ENCODE peak calls at places on chromosomes 16 and 17, in four cellular contexts. J is HepG2, F is A549, R is K562. M is an unnamed sample.

GRCh38 chr17:7841622-7842379 is 7.8 kb downstream of the KDM6B start:
- DNase-seq in F (peak), R (peak), J (peak), M (no peak)

GRCh38 chr16:57388359-57389086 is 16.0 kb upstream of the CCL17 start:
- DNase-seq in J (no peak), F (no peak), R (no peak), M (peak)

GRCh38 chr17:26792486-26792885 is 501.4 kb upstream of the WSB1 start:
- DNase-seq in F (no peak), R (no peak), J (no peak), M (peak)

GRCh38 chr17:42165751-42166150 is 11.0 kb upstream of the RAB5C start:
- DNase-seq in J (no peak), F (no peak), R (no peak), M (no peak)

GRCh38 chr17:56478836-56479447 is 114.6 kb upstream of the NOG start:
- DNase-seq in F (peak), R (peak), J (peak), M (no peak)

GRCh38 chr17:8674344-8675305 is 44.1 kb upstream of the MYH10 start:
- DNase-seq in J (no peak), R (no peak), F (no peak), M (no peak)

GRCh38 chr17:1181769-1182137 is 2.0 kb upstream of the ABR start:
- DNase-seq in R (no peak), F (no peak), J (no peak), M (no peak)

GRCh38 chr17:78748730-78749317 is 33.2 kb downstream of the CYTH1 start:
- DNase-seq in R (peak), F (no peak), J (peak), M (peak)

GRCh38 chr17:33234930-33235685 is 58.0 kb downstream of the ASIC2 start:
- DNase-seq in J (no peak), F (peak), R (peak), M (no peak)

GRCh38 chr16:4850211-4850610 is 2.9 kb downstream of the UBN1 start:
- DNase-seq in J (no peak), F (no peak), R (peak), M (no peak)

DNA sequence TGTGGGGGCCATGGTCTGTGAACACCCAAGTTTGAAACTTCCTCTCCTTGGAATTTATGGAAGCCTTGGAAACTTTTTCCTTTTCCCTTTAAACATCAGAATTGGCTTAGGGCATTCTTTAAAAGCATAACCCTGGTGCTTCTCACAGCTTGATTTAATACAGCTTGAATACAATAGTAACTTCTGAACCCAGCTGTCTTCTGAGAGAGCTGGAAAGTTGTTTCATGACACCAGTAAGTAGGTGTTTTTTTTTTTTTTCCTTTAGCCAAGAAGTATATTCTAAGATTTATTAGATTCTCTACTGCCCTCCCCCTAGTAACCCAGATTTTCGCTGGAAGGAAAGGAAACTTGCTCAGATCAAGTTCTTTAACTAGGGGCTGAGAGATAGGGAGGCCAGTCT is 26.7 kb downstream of the NKD1 start:
- DNase-seq in R (no peak), J (no peak), F (no peak), M (no peak)
- TF ChIP-seq KDM1A in R (no peak), J (no peak), F (no peak), M (no peak)

GRCh38 chr17:76737082-76737675 is at the start of gene SRSF2:
- DNase-seq in R (peak), J (peak), F (peak), M (peak)

GRCh38 chr17:76737676-76738467 is at the start of gene MFSD11:
- DNase-seq in F (peak), R (peak), J (peak), M (no peak)

GRCh38 chr17:76738468-76738850 is 540 bp downstream of the MFSD11 start:
- DNase-seq in F (no peak), J (no peak), R (no peak), M (no peak)

GRCh38 chr17:76742958-76743357 is 5.0 kb downstream of the MFSD11 start:
- DNase-seq in F (no peak), R (no peak), J (no peak), M (no peak)

GRCh38 chr17:76740329-76741118 is 2.6 kb downstream of the MFSD11 start:
- DNase-seq in F (no peak), J (no peak), R (no peak), M (no peak)
- TF ChIP-seq POLR2AphosphoS2 in F (no peak), J (no peak), R (no peak), M (no peak)

GRCh38 chr17:68794636-68795503 is 160.3 kb downstream of the ABCA8 start:
- DNase-seq in F (no peak), J (peak), R (no peak), M (no peak)

GRCh38 chr17:68790931-68791330 is 164.3 kb downstream of the ABCA8 start:
- DNase-seq in F (no peak), R (no peak), J (no peak), M (no peak)

GRCh38 chr17:68792873-68793272 is 162.3 kb downstream of the ABCA8 start:
- DNase-seq in F (no peak), J (no peak), R (no peak), M (no peak)

GRCh38 chr17:68790481-68790880 is 164.7 kb downstream of the ABCA8 start:
- DNase-seq in F (no peak), J (no peak), R (no peak), M (no peak)

DNA sequence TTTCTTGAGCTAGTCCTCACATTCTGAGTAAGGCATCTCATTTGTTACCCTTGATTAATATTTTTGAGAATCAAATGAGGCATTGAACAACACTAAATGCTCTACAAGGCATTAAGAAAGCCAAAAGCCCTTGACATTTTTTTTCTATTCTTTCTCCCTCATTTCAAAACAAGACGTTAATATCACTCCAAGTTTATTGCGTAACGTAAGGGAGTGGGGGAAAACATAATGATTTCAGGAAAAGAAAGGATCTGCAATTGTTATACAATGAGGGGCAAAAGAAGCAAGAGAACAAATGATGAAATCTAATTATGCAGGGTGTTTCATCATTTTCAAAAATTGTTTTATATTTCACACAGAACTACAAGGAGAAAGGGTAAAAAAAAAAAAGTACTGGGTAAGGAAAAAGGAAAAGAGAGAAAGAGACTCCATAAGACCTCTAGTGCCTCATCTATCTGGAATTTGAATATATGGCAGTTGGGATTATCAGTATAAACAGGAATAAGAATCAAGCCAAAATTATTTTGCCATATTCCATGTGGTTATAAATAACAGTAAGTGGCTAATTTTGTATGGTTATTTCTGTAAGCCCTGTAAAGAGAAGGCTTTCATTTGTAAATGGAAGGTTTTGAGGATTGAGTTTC is 163.0 kb downstream of the ABCA8 start:
- DNase-seq in R (no peak), F (no peak), J (no peak), M (no peak)
- TF ChIP-seq ESRRA in R (no peak), F (no peak), J (no peak), M (no peak)

DNA sequence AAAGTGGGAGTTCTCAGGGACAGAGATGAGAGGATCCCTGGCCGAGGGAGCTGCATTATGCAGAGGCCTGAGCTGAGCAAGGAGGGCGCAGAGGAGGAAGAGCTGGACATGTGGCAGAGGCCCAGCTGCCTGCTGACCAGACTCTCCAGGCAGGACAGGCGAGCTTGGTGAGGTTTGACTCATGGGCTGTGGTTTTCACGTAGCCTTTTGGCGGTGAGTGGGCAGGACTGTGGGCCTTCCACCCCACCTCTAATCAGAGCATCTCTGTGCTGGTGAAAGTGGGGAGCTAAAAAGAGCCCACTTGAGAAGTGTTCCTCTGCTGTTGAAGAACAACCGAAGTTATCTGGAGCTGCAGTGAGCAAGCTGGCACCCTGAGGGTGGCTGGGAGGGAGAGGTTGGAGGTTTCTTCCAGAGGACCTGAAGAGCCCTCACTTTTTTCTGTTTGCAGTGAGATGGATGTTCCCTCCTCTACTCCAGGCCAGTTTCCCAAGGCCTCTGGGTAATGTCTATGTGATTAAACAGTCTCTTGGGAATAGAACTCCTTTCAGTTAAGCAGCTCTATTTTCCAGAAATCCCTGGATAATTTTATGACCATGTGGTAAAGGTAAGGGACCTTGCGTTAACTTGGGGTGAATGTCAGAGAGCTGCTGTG is 11.9 kb downstream of the EPN2 start:
- DNase-seq in F (no peak), J (no peak), R (peak), M (no peak)
- TF ChIP-seq KDM1A in F (no peak), J (no peak), R (no peak), M (no peak)

GRCh38 chr16:67396159-67396774 is 3.0 kb upstream of the TPPP3 start:
- DNase-seq in F (peak), R (peak), J (peak), M (no peak)
- TF ChIP-seq POLR2AphosphoS2 in F (no peak), R (no peak), J (no peak), M (no peak)

DNA sequence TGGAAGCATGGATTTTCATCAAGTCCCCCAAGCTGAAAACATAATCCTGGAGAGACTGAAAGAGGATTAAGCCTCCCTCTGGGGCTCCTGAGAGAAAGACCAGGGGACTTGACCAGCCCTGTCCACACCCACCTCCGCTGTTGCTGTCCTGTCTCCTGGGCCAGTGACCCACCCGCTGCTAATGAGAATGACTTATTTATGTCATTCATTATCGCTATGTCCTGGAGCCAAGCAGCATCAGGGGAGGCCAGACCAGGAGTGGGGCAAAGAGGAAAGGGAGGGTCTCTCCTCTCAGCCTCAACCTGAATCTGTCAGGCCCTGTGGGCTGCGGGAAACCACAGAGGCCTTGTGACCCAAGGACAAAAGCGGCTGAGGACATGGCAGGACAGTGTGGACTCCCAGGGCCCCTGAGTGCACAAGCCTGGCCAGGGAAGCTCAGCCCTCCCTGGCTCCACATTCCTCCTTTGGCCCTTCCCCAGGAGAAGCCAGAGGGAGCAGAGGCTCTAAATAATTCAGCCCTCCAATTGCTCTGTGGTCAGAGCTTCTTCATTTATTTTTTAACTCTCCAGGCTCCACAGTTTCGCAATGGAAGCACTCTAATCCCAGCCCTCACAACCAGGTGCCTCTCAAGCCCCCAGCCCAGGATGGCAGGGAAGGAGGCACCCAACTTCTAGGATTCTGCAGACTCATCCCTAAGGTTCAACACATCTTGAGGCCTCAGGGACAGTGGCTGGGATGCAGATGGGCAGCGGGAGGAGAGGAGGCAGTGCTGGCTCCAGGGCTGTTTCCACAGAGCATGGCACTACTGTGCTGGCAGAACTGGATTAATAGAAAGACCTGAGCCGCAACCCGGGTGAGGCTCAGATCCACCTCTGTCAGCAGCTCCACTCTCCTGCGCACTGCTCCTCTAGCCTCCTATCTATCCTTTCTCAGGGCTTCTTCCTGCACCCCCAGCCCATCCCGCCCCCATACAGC is 19.1 kb downstream of the CUEDC1 start:
- DNase-seq in R (no peak), J (peak), F (no peak), M (no peak)
- TF ChIP-seq ESRRA in R (no peak), J (no peak), F (no peak), M (no peak)

DNA sequence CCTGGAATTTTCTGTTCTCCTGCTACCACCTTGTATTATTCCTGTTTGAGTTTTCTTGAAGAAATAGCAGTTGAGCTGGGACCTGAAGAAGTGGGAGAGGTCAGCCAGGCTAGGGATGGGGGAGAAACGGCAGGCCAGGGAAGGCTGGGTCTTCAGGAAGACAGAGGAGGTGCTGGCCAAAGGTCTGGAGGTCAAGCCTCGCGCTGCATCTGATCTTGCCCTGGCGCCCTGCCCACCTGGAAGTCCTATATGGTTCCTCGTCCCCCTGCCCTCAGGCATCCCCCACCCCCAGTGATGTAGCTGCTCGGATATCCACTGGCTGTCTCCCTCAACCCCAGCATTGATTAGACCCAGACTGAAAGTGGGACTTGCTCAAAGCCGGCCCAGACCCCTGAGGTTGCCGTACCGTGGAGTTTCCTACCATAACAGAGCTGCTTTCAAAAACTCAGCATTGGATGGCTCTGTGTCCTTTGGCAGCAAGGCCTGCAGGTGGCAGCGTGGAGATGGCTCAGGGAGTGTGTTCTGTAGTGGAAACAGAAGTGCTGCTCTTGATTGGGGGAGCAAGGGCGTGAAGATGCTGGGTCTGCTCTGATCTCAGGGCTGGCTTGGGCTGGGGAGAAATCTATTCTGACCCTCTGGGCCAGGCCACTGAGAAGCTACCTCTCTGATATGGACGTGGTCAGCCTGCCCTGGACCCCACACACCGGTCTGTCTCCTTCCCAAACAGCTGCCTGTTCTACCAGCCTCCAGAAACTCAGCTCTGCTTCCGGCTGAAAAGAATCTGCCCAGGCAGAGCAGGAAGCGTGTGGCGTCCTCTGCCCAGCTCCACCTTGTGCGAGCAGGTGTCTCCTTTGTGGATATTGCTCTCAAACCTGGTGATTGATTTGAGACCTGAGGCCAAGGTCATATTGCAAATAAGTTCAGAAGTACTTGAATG is 107.0 kb upstream of the CACNG5 start:
- DNase-seq in R (peak), J (peak), F (peak), M (no peak)
- TF ChIP-seq KDM1A in R (no peak), J (no peak), F (no peak), M (no peak)

GRCh38 chr16:65000654-65001053 is 121.2 kb downstream of the CDH11 start:
- DNase-seq in R (no peak), F (no peak), J (no peak), M (no peak)

GRCh38 chr16:65005696-65006095 is 116.2 kb downstream of the CDH11 start:
- DNase-seq in R (no peak), F (no peak), J (no peak), M (no peak)

GRCh38 chr16:64997121-64997520 is 124.7 kb downstream of the CDH11 start:
- DNase-seq in J (no peak), R (no peak), F (no peak), M (no peak)

GRCh38 chr16:65004570-65004969 is 117.3 kb downstream of the CDH11 start:
- DNase-seq in R (no peak), J (no peak), F (no peak), M (no peak)

DNA sequence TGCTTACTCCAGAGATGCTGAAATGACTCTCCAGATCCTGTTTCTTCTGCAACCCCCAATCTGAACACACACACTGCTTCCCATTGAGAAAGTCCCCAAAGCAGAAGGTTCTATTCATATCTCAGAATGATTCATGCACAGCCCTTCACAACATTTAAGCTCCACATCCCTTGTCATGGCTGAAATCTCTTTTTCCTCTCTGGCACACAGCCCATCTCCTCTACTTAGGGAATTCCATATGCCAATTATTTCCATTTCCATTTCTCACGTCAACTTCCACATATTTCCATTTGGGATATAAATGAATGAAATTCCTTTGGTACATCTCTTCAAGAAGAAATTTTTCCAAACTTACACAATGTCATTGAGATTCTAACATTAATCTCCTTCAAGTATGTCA is 119.6 kb downstream of the CDH11 start:
- DNase-seq in R (no peak), F (no peak), J (no peak), M (no peak)
- TF ChIP-seq POLR2AphosphoS2 in R (no peak), F (no peak), J (no peak), M (no peak)

GRCh38 chr16:85333337-85333736 is 221.1 kb upstream of the CIBAR2 start:
- DNase-seq in F (no peak), J (no peak), R (no peak), M (no peak)
- TF ChIP-seq ESRRA in F (no peak), J (no peak), R (no peak), M (no peak)

M was measured in GM12878.